ENCODE peak calls at places on chromosome 9, in four cellular contexts. X is fibroblast of lung, S is body of pancreas, L is heart left ventricle. F is an unnamed sample.

GRCh38 chr9:112554516-112554915 is 67.9 kb downstream of the KIAA1958 start:
- DNase-seq in X (peak; percentile 91), S (no peak), L (no peak), F (no peak)

GRCh38 chr9:3835393-3835792 is 309.6 kb upstream of the RFX3 start:
- DNase-seq in X (no peak), S (no peak), L (no peak), F (peak; percentile 5)

GRCh38 chr9:85401998-85402397 is 339.8 kb downstream of the AGTPBP1 start:
- DNase-seq in X (peak; percentile 65), S (no peak), L (no peak), F (peak; percentile 49)

GRCh38 chr9:84851935-84852585 is 182.5 kb downstream of the NTRK2 start:
- DNase-seq in X (peak; percentile 97), S (peak; percentile 77), L (peak; percentile 59), F (peak; percentile 96)

GRCh38 chr9:111610149-111610548 is 10.7 kb upstream of the PTGR1 start:
- DNase-seq in X (no peak), S (no peak), L (no peak), F (no peak)

GRCh38 chr9:123049589-123050222 is 16.2 kb downstream of the GPR21 start:
- DNase-seq in X (peak; percentile 52), S (peak; percentile 53), L (no peak), F (peak; percentile 97)

GRCh38 chr9:107989544-107989943 is 500.0 kb upstream of the KLF4 start:
- DNase-seq in X (no peak), S (no peak), L (no peak), F (no peak)

GRCh38 chr9:98172604-98173003 is 19.8 kb downstream of the CORO2A start:
- DNase-seq in X (no peak), S (no peak), L (no peak), F (no peak)

GRCh38 chr9:98575379-98576346 is 133.1 kb downstream of the GABBR2 start:
- DNase-seq in X (peak; percentile 96), S (no peak), L (no peak), F (no peak)

GRCh38 chr9:16192403-16193017 is 639.7 kb downstream of the CCDC171 start:
- DNase-seq in X (peak; percentile 71), S (no peak), L (no peak), F (no peak)

GRCh38 chr9:135478858-135479468 is 619 bp upstream of the PPP1R26 start:
- DNase-seq in X (no peak), S (peak; percentile 79), L (no peak), F (peak; percentile 32)

GRCh38 chr9:131421691-131422090 is 27.8 kb downstream of the PRRC2B start:
- DNase-seq in X (no peak), S (no peak), L (no peak), F (no peak)
- H3K4me1 ChIP-seq in X (peaks cover 52% of the 10 kb centered on the region), S (peaks cover 72% of the 10 kb centered on the region), L (peaks cover 74% of the 10 kb centered on the region), F (peaks cover 52% of the 10 kb centered on the region)

GRCh38 chr9:8531831-8532230 is 732.3 kb upstream of the DMAC1 start:
- DNase-seq in X (no peak), S (no peak), L (no peak), F (no peak)
- H3K4me1 ChIP-seq in X (no peaks in the 10 kb centered on the region), S (no peaks in the 10 kb centered on the region), L (no peaks in the 10 kb centered on the region), F (no peaks in the 10 kb centered on the region)

GRCh38 chr9:77712533-77713130 is 64.5 kb upstream of the GNA14 start:
- DNase-seq in X (peak; percentile 98), S (no peak), L (no peak), F (peak; percentile 81)
- H3K4me1 ChIP-seq in X (peaks cover 19% of the 10 kb centered on the region), S (no peaks in the 10 kb centered on the region), L (no peaks in the 10 kb centered on the region), F (peaks cover 69% of the 10 kb centered on the region)

GRCh38 chr9:36488322-36488838 is 84.3 kb upstream of the MELK start:
- DNase-seq in X (no peak), S (no peak), L (no peak), F (no peak)
- H3K4me1 ChIP-seq in X (peaks cover 6% of the 10 kb centered on the region), S (peaks cover 21% of the 10 kb centered on the region), L (peaks cover 10% of the 10 kb centered on the region), F (peaks cover 23% of the 10 kb centered on the region)

DNA sequence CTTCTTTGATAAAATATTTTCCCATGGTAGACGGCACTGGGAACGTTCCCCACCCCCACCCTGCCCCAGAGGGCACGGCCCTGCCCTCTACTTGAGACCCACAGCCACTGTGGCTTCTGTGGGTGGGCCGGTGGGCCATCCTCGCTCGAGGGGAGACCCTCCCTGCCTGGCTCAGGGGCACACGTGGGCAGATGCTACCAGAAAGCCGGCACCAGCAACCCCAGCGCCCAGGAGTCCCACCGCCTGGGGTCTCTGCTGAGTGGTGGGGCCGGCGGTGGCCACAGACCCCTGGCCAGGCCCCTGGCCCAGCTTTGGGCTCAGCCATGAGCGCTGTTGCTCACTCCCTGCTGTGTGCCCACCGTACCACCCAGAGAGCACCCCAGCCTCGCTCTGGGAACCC is 16.5 kb upstream of the NRARP start:
- DNase-seq in X (no peak), S (no peak), L (no peak), F (no peak)
- H3K4me1 ChIP-seq in X (no peaks in the 10 kb centered on the region), S (peaks cover 46% of the 10 kb centered on the region), L (peaks cover 43% of the 10 kb centered on the region), F (peaks cover 27% of the 10 kb centered on the region)

DNA sequence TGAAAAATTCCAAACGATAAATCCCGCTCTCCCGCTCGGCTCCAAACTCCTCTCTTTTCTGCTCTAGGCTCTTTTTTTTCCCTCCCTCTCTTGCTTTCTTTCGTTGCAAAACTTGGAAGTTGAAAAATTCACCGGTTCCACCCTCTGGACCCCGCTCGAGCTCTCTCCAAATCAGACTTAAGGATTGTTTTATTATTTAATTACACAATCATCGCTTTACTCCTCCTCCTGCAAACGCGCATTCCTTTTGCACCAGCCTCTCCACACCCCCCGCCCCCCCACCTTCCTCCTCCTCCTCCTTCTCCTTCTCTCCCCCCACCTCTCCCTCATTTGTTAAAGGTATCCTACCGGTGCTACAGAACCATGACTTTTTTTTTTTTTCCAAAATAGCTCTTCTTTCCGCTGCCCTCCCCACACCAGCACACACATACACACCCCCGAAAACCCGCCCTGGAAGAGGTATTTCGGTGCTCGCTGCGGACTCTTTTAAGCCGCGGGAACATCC is 535 bp upstream of the NFIB start:
- DNase-seq in X (peak; percentile 97), S (peak; percentile 85), L (peak; percentile 82), F (peak; percentile 87)
- H3K4me1 ChIP-seq in X (peaks cover 2% of the 10 kb centered on the region), S (peaks cover 34% of the 10 kb centered on the region), L (peaks cover 30% of the 10 kb centered on the region), F (peaks cover 55% of the 10 kb centered on the region)

GRCh38 chr9:33142531-33142930 is 24.6 kb downstream of the B4GALT1 start:
- DNase-seq in X (no peak), S (no peak), L (no peak), F (no peak)

GRCh38 chr9:33147770-33148169 is 19.4 kb downstream of the B4GALT1 start:
- DNase-seq in X (no peak), S (no peak), L (no peak), F (no peak)

GRCh38 chr9:33148367-33149019 is 18.6 kb downstream of the B4GALT1 start:
- DNase-seq in X (no peak), S (no peak), L (no peak), F (no peak)

GRCh38 chr9:33143241-33143642 is 23.9 kb downstream of the B4GALT1 start:
- DNase-seq in X (peak; percentile 66), S (no peak), L (no peak), F (no peak)

DNA sequence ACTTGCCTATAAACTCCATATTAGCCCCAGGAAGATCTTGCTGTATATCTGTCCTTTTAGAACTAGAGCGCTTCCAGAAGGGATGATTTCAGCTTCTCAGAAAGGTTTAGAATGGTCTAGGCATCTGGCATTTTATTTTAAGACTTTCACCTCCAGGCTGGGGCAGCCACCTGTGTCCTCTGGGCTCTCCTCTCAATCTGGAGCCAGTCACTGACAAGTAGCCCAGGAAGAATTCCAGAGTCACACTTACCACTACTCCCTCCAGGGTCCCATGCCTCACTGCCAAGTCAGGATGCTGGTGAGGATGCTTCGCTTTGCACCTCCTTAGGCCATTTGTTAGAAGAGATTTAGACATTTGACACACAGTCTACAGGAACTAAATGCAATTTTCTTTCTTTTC is 20.8 kb downstream of the B4GALT1 start:
- DNase-seq in X (no peak), S (no peak), L (no peak), F (no peak)
- H3K4me1 ChIP-seq in X (peaks cover 4% of the 10 kb centered on the region), S (peaks cover 37% of the 10 kb centered on the region), L (peaks cover 94% of the 10 kb centered on the region), F (peaks cover 26% of the 10 kb centered on the region)

GRCh38 chr9:127540664-127541041 is 71.4 kb upstream of the STXBP1 start:
- DNase-seq in X (no peak), S (peak; percentile 74), L (no peak), F (no peak)
- H3K4me1 ChIP-seq in X (peaks cover 84% of the 10 kb centered on the region), S (peaks cover 97% of the 10 kb centered on the region), L (peaks cover 83% of the 10 kb centered on the region), F (peaks cover 40% of the 10 kb centered on the region)

GRCh38 chr9:137198051-137198747 is 2.3 kb downstream of the TPRN start:
- DNase-seq in X (no peak), S (peak; percentile 95), L (no peak), F (no peak)
- H3K4me1 ChIP-seq in X (peaks cover 8% of the 10 kb centered on the region), S (peaks cover 87% of the 10 kb centered on the region), L (peaks cover 73% of the 10 kb centered on the region), F (peaks cover 9% of the 10 kb centered on the region)

F was measured in endothelial cell of umbilical vein.